ENCODE peak calls at places on chromosomes 2 and 18, in four cellular contexts. L is NCI-H1436; W is activated naive CD8-positive, alpha-beta T cell treated with anti-CD3 and anti-CD28 coated beads for 36 hours; V is ACHN. S is an unnamed sample.

GRCh38 chr2:148122788-148123187 is 101.9 kb downstream of the MBD5 start:
- DNase-seq in L (no peak), W (no peak), V (peak; percentile 14), S (no peak)

GRCh38 chr2:113178069-113178468 is 4.3 kb downstream of the PSD4 start:
- DNase-seq in L (no peak), W (no peak), V (no peak), S (no peak)

GRCh38 chr2:218223046-218223445 is 6.1 kb downstream of the ARPC2 start:
- DNase-seq in L (no peak), W (no peak), V (no peak), S (peak; percentile 0)

GRCh38 chr2:211447545-211447944 is 891.1 kb downstream of the CPS1 start:
- DNase-seq in L (no peak), W (no peak), V (no peak), S (no peak)

GRCh38 chr2:54763636-54764291 is 40.3 kb downstream of the EML6 start:
- DNase-seq in L (no peak), W (no peak), V (peak; percentile 18), S (peak; percentile 53)

GRCh38 chr2:147095376-147095775 is 749.5 kb upstream of the ACVR2A start:
- DNase-seq in L (no peak), W (no peak), V (no peak), S (no peak)

GRCh38 chr2:218877331-218877730 is 3.3 kb upstream of the WNT10A start:
- DNase-seq in L (no peak), W (no peak), V (no peak), S (no peak)

GRCh38 chr2:763766-764525 is 86.7 kb upstream of the TMEM18 start:
- DNase-seq in L (no peak), W (no peak), V (no peak), S (no peak)

GRCh38 chr2:133888107-133888506 is 319.8 kb upstream of the NCKAP5 start:
- DNase-seq in L (no peak), W (no peak), V (no peak), S (no peak)

GRCh38 chr2:28552045-28552823 is 56.4 kb downstream of the PLB1 start:
- DNase-seq in L (no peak), W (no peak), V (peak; percentile 16), S (no peak)

GRCh38 chr18:22459491-22459890 is 41.8 kb upstream of the CTAGE1 start:
- DNase-seq in L (no peak), W (no peak), V (no peak), S (no peak)

GRCh38 chr18:8965398-8965797 is 137.1 kb upstream of the NDUFV2 start:
- DNase-seq in L (no peak), W (no peak), V (no peak), S (no peak)

GRCh38 chr2:208358758-208359631 is 47.6 kb upstream of the PTH2R start:
- DNase-seq in L (no peak), W (no peak), V (no peak), S (peak; percentile 94)

GRCh38 chr2:95208101-95208500 is 780 bp downstream of the ZNF892 start:
- DNase-seq in L (no peak), W (no peak), V (no peak), S (no peak)

GRCh38 chr2:176653856-176654443 is 384.7 kb downstream of the MTX2 start:
- DNase-seq in L (peak; percentile 79), W (peak; percentile 46), V (peak; percentile 91), S (peak; percentile 83)

GRCh38 chr2:20012282-20013060 is at the start of gene MATN3:
- DNase-seq in L (no peak), W (peak; percentile 26), V (peak; percentile 62), S (peak; percentile 36)

GRCh38 chr2:157497603-157498314 is 53.9 kb upstream of the CYTIP start:
- DNase-seq in L (peak; percentile 50), W (no peak), V (peak; percentile 53), S (peak; percentile 74)

GRCh38 chr2:148674063-148675020 is 29.8 kb downstream of the EPC2 start:
- DNase-seq in L (peak; percentile 7), W (peak; percentile 17), V (peak; percentile 57), S (peak; percentile 36)

GRCh38 chr2:237731663-237732062 is 66.9 kb upstream of the RBM44 start:
- DNase-seq in L (no peak), W (peak; percentile 58), V (peak; percentile 69), S (peak; percentile 85)

GRCh38 chr2:154093856-154094255 is 222.1 kb downstream of the GALNT13 start:
- DNase-seq in L (no peak), W (no peak), V (no peak), S (no peak)

GRCh38 chr2:69720404-69720803 is 21.5 kb upstream of the ANXA4 start:
- DNase-seq in L (no peak), W (no peak), V (peak; percentile 15), S (peak; percentile 20)

GRCh38 chr2:10028407-10028987 is 14.9 kb upstream of the KLF11 start:
- DNase-seq in L (no peak), W (no peak), V (no peak), S (peak; percentile 24)

GRCh38 chr2:181466661-181467576 is 9.7 kb downstream of the ITGA4 start:
- DNase-seq in L (peak; percentile 20), W (peak; percentile 66), V (peak; percentile 59), S (peak; percentile 63)

GRCh38 chr2:125167820-125168219 is 1142.7 kb downstream of the CNTNAP5 start:
- DNase-seq in L (no peak), W (no peak), V (no peak), S (no peak)

GRCh38 chr2:162368494-162368893 is 24.6 kb downstream of the GCA start:
- DNase-seq in L (no peak), W (no peak), V (no peak), S (no peak)

GRCh38 chr2:144402282-144402681 is 117.6 kb downstream of the ZEB2 start:
- DNase-seq in L (no peak), W (no peak), V (no peak), S (peak; percentile 5)

GRCh38 chr2:75007819-75008218 is 49.4 kb downstream of the POLE4 start:
- DNase-seq in L (peak; percentile 11), W (no peak), V (no peak), S (peak; percentile 3)

GRCh38 chr2:131055169-131056065 is 37.8 kb downstream of the FAM168B start:
- DNase-seq in L (no peak), W (no peak), V (no peak), S (no peak)

GRCh38 chr2:220469201-220469600 is 841.8 kb downstream of the SLC4A3 start:
- DNase-seq in L (no peak), W (no peak), V (no peak), S (peak; percentile 19)

GRCh38 chr2:54666131-54666637 is 57.3 kb upstream of the EML6 start:
- DNase-seq in L (no peak), W (no peak), V (no peak), S (no peak)